ENCODE peak calls at places on chromosomes 1 and 21, in nine cellular contexts. E is cardiac muscle cell, O is AG04450, Y is lower lobe of right lung, W is heart right ventricle, B is tibial artery, D is A673, C is mesenchymal stem cell, M is BJ. F is an unnamed sample. For H3K27me3, the result is how much of the 10 kb centered on the place peaks cover.

GRCh38 chr1:55214214-55214902 is 806 bp downstream of the USP24 start:
- DNase-seq in Y (peak), B (peak), O (no peak), W (peak), D (peak), E (peak), M (no peak), C (peak), F (peak)

GRCh38 chr1:170678196-170678595 is 14.3 kb downstream of the PRRX1 start:
- DNase-seq in D (no peak), C (no peak), W (no peak), Y (no peak), B (no peak), E (no peak), M (no peak), O (no peak), F (no peak)

GRCh38 chr1:27592600-27593340 is 11.2 kb downstream of the AHDC1 start:
- DNase-seq in Y (no peak), M (no peak), C (no peak), O (no peak), E (peak), D (no peak), B (no peak), W (no peak), F (no peak)

GRCh38 chr1:223827193-223827663 is 18.5 kb downstream of the TP53BP2 start:
- DNase-seq in M (no peak), B (no peak), Y (no peak), C (peak), D (no peak), O (no peak), E (no peak), W (no peak), F (no peak)

GRCh38 chr1:24966121-24966723 is 36.1 kb upstream of the RUNX3 start:
- DNase-seq in B (no peak), W (no peak), C (no peak), D (no peak), E (no peak), M (no peak), O (no peak), Y (no peak), F (no peak)

GRCh38 chr1:243848165-243849088 is 1.6 kb downstream of the AKT3 start:
- DNase-seq in M (no peak), E (no peak), Y (no peak), O (no peak), D (no peak), C (no peak), B (no peak), W (no peak), F (no peak)

GRCh38 chr1:22119626-22120468 is 23.1 kb downstream of the WNT4 start:
- DNase-seq in O (no peak), M (no peak), E (no peak), D (no peak), Y (no peak), W (no peak), C (no peak), B (no peak), F (no peak)

GRCh38 chr1:67250051-67250653 is 57.5 kb upstream of the IL12RB2 start:
- DNase-seq in D (peak), B (no peak), M (no peak), O (no peak), E (no peak), Y (no peak), W (no peak), C (no peak), F (no peak)

GRCh38 chr21:14528815-14529214 is 17.3 kb downstream of the SAMSN1 start:
- DNase-seq in O (no peak), Y (no peak), W (no peak), M (no peak), D (no peak), B (no peak), E (no peak), C (no peak), F (no peak)

GRCh38 chr1:199735660-199736059 is 291.9 kb upstream of the NR5A2 start:
- DNase-seq in C (no peak), O (no peak), E (no peak), M (no peak), Y (no peak), B (no peak), D (no peak), W (no peak), F (no peak)

GRCh38 chr1:236176337-236177336 is 34.3 kb downstream of the GPR137B start:
- DNase-seq in Y (no peak), M (no peak), W (no peak), O (no peak), B (no peak), E (no peak), D (no peak), C (no peak), F (no peak)

GRCh38 chr1:106910798-106911197 is 145.7 kb upstream of the PRMT6 start:
- DNase-seq in O (no peak), Y (no peak), M (no peak), W (no peak), B (no peak), C (no peak), D (no peak), E (no peak), F (no peak)

GRCh38 chr1:63935148-63935547 is 161.3 kb downstream of the ROR1 start:
- DNase-seq in E (no peak), Y (no peak), B (no peak), M (no peak), D (no peak), W (no peak), C (peak), O (no peak), F (no peak)

GRCh38 chr21:44450999-44451398 is 4.3 kb upstream of the LRRC3 start:
- DNase-seq in Y (no peak), C (no peak), D (no peak), B (no peak), O (no peak), M (no peak), W (no peak), E (no peak), F (no peak)

GRCh38 chr1:198417041-198417440 is 123.4 kb downstream of the ATP6V1G3 start:
- DNase-seq in E (no peak), W (no peak), Y (no peak), M (no peak), O (no peak), D (no peak), B (no peak), C (no peak), F (no peak)

GRCh38 chr1:196148367-196148970 is 459.8 kb downstream of the KCNT2 start:
- DNase-seq in E (peak), B (no peak), D (peak), O (peak), Y (no peak), C (peak), M (peak), W (no peak), F (no peak)

GRCh38 chr1:8523641-8524206 is 205.8 kb downstream of the SLC45A1 start:
- DNase-seq in W (no peak), M (no peak), C (no peak), Y (no peak), E (no peak), O (no peak), D (no peak), B (no peak), F (no peak)

GRCh38 chr1:8962812-8963669 is 17.4 kb downstream of the CA6 start:
- DNase-seq in D (peak), Y (peak), C (peak), O (no peak), B (peak), E (peak), W (no peak), M (no peak), F (no peak)

GRCh38 chr1:201808633-201808990 is 20.3 kb upstream of the IPO9 start:
- DNase-seq in E (no peak), Y (no peak), D (no peak), M (no peak), B (no peak), W (no peak), C (no peak), O (no peak), F (no peak)

GRCh38 chr1:230750576-230750975 is 3.4 kb downstream of the CAPN9 start:
- DNase-seq in D (no peak), M (no peak), B (no peak), Y (no peak), O (no peak), E (no peak), W (no peak), C (no peak), F (no peak)

GRCh38 chr1:59083946-59084865 is 212.7 kb upstream of the FGGY start:
- DNase-seq in O (no peak), W (peak), D (peak), C (no peak), E (no peak), M (no peak), B (no peak), Y (no peak), F (peak)

GRCh38 chr1:1470626-1471388 is 758 bp upstream of the ATAD3B start:
- DNase-seq in W (no peak), D (no peak), B (no peak), O (no peak), Y (no peak), E (peak), M (no peak), C (peak), F (no peak)

GRCh38 chr1:16716691-16717173 is 23.6 kb upstream of the RNU1-4 start:
- DNase-seq in M (no peak), Y (no peak), W (no peak), D (no peak), E (no peak), C (no peak), B (no peak), O (no peak), F (peak)

GRCh38 chr21:42513151-42513984 is at the start of gene SLC37A1:
- DNase-seq in B (no peak), C (no peak), M (no peak), E (peak), W (no peak), O (no peak), Y (peak), D (peak), F (no peak)

GRCh38 chr1:11714831-11715574 is 20.9 kb upstream of the AGTRAP start:
- DNase-seq in Y (no peak), C (no peak), W (no peak), E (no peak), O (no peak), B (no peak), M (no peak), D (no peak), F (no peak)

GRCh38 chr1:229131243-229132105 is 139.4 kb upstream of the RAB4A start:
- DNase-seq in D (no peak), O (no peak), M (no peak), W (no peak), B (no peak), Y (no peak), E (no peak), C (no peak), F (no peak)

GRCh38 chr1:53348491-53349368 is 20.9 kb upstream of the LRP8 start:
- DNase-seq in W (no peak), C (no peak), D (no peak), M (no peak), B (peak), Y (no peak), O (no peak), E (peak), F (peak)

GRCh38 chr1:164772635-164773034 is 213.7 kb downstream of the PBX1 start:
- DNase-seq in O (peak), M (peak), D (no peak), Y (peak), E (peak), W (peak), C (peak), B (peak), F (peak)

GRCh38 chr1:8370046-8370881 is 52.4 kb downstream of the SLC45A1 start:
- DNase-seq in E (no peak), O (no peak), D (peak), W (peak), M (no peak), B (no peak), C (no peak), Y (no peak), F (no peak)

GRCh38 chr1:2623571-2624337 is 9.1 kb downstream of the MMEL1 start:
- DNase-seq in Y (peak), B (no peak), D (no peak), E (no peak), C (no peak), O (no peak), M (no peak), W (no peak), F (no peak)

GRCh38 chr1:102954576-102954975 is 153.7 kb downstream of the COL11A1 start:
- DNase-seq in E (no peak), W (no peak), O (no peak), B (no peak), C (no peak), Y (no peak), M (no peak), D (no peak), F (no peak)

GRCh38 chr1:71093938-71094337 is 13.1 kb upstream of the ZRANB2 start:
- DNase-seq in O (no peak), M (no peak), B (no peak), W (no peak), C (peak), D (peak), E (no peak), Y (no peak), F (no peak)

GRCh38 chr1:201362906-201363305 is 14.6 kb downstream of the TNNT2 start:
- DNase-seq in B (no peak), O (no peak), W (no peak), Y (peak), E (no peak), C (no peak), M (no peak), D (no peak), F (peak)

GRCh38 chr1:209585672-209586071 is 2.2 kb downstream of the CAMK1G start:
- DNase-seq in C (peak), Y (peak), B (no peak), D (peak), O (no peak), W (peak), E (peak), M (no peak), F (peak)

GRCh38 chr21:16279658-16280581 is 550.1 kb downstream of the USP25 start:
- DNase-seq in W (peak), Y (no peak), D (no peak), B (peak), M (peak), C (peak), O (peak), E (peak), F (peak)

GRCh38 chr1:67830928-67831596 is 2.2 kb downstream of the GNG12 start:
- DNase-seq in C (peak), W (no peak), O (no peak), E (no peak), Y (no peak), D (peak), B (no peak), M (no peak), F (no peak)

GRCh38 chr1:52139817-52140540 is 1.9 kb upstream of the ZFYVE9 start:
- DNase-seq in Y (no peak), W (no peak), M (no peak), O (peak), B (no peak), C (peak), D (peak), E (no peak), F (no peak)

GRCh38 chr1:161427733-161428516 is 60.2 kb upstream of the CFAP126 start:
- DNase-seq in E (no peak), Y (no peak), B (no peak), O (no peak), C (peak), M (no peak), D (peak), W (no peak), F (no peak)

DNA sequence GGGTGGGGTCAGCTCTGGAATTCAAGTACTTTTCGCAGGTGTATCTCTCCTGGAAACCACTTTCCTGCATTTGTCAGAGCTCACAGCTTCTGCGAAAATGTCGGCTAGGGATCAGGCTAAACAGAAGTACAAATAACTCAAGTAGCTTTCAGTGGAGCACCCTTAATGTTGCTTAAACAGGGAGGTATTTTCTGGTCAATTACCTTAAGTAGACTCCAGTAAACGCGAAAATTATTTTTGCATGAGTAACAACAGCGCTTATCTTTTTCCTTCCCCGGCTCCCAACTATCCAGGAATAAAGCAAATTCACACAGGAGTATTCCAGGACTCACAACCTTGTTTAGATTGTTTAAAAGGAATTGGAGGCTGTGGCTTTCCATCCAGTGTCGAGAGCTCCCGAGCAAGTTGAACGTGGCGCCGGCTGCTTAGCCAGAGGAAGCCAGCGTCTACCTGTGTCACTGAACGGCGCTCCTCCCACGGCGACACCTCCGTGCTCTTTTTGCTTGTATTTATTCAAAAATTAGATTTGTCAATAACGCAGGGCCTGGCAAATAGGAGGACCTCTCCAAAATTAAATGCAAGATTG is 7.3 kb upstream of the SIM2 start:
- DNase-seq in O (no peak), C (no peak), M (no peak), E (no peak), B (no peak), D (no peak), Y (no peak), W (no peak), F (no peak)
- H3K27me3 ChIP-seq in O (half or more), C (half or more), M (half or more), E (half or more), B (under half), D (under half), Y (half or more), W (half or more), F (half or more)

GRCh38 chr1:212864201-212864600 is 6.1 kb downstream of the FLVCR1 start:
- DNase-seq in D (no peak), W (no peak), O (no peak), E (peak), M (no peak), Y (no peak), C (no peak), B (no peak), F (no peak)

GRCh38 chr1:212862111-212862690 is 4.1 kb downstream of the FLVCR1 start:
- DNase-seq in Y (no peak), M (no peak), B (no peak), O (no peak), D (no peak), C (no peak), W (no peak), E (no peak), F (no peak)

GRCh38 chr1:212858461-212859265 is 588 bp downstream of the FLVCR1 start:
- DNase-seq in O (no peak), E (peak), Y (peak), W (peak), C (peak), M (no peak), B (no peak), D (peak), F (peak)

GRCh38 chr1:212858055-212858460 is at the start of gene FLVCR1:
- DNase-seq in C (peak), W (peak), M (peak), E (peak), O (peak), B (peak), D (peak), Y (peak), F (peak)

GRCh38 chr1:212860713-212861581 is 2.9 kb downstream of the FLVCR1 start:
- DNase-seq in Y (no peak), C (peak), B (no peak), W (no peak), D (peak), O (no peak), E (peak), M (no peak), F (no peak)
- H3K4me3 ChIP-seq in Y (no peak), C (no peak), B (no peak), W (no peak), D (peak), O (no peak), E (peak), M (no peak), F (no peak)

DNA sequence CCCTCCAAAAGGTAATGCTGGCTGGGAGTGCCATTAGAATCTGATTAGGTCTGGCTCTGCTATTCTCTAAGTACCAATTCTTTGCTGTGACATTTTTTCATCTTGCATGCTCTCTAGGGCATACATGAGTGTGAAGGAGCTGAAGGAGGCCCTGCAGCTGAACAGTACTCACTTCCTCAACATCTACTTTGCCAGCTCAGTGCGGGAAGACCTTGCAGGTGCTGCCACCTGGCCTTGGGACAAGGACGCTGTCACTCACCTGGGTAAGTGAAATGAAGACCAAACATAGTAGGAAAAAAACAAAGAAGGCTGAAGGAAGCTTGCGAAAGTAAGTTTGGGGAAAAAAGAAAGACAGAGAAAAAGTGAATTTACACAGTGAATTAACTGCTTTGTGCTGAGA is 207.9 kb downstream of the PAPPA2 start:
- DNase-seq in O (no peak), B (no peak), C (no peak), E (no peak), M (no peak), D (no peak), W (no peak), Y (no peak), F (no peak)
- H3K27me3 ChIP-seq in O (under half), B (under half), C (under half), E (under half), M (under half), D (under half), W (under half), Y (under half), F (under half)

GRCh38 chr1:112982328-112982727 is 26.3 kb upstream of the SLC16A1 start:
- DNase-seq in Y (no peak), E (no peak), O (no peak), B (no peak), W (no peak), D (no peak), C (no peak), M (no peak), F (no peak)

GRCh38 chr1:112982853-112983539 is 27.0 kb upstream of the SLC16A1 start:
- DNase-seq in D (no peak), M (no peak), E (peak), Y (no peak), B (no peak), W (peak), O (no peak), C (no peak), F (peak)

GRCh38 chr1:112981461-112982233 is 25.7 kb upstream of the SLC16A1 start:
- DNase-seq in E (no peak), M (no peak), C (no peak), Y (no peak), D (no peak), B (no peak), O (no peak), W (no peak), F (no peak)

GRCh38 chr1:112985123-112985522 is 29.1 kb upstream of the SLC16A1 start:
- DNase-seq in M (no peak), B (no peak), O (no peak), W (no peak), Y (no peak), D (no peak), E (no peak), C (no peak), F (no peak)

DNA sequence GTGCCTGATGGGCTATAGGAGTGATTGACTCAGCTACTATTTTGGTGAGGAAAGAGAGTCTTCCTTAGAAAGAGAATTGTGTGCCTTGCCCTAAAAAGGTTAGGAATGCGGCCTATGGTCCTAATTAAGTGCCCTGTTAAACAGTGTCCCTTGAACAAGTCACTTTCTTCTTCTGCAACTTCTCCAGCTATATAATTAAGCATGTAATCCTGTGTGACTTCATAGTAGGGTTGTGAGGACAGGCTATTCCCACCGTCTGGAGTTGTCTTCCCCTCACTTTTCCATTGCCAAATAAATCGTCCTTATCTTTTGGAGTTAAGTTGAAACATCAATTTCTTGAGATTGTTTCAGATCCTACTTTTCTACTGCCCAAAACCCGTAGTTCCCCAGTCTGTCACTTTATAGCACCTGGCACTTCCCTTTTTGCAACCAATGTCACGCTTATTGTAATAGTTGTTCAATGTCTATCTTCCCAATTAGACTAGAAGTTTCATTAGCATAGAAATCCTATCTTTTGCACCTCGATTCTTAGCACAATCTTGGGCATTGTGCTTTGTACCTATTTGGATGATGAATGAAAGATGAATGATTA is 27.6 kb upstream of the SLC16A1 start:
- DNase-seq in Y (no peak), E (no peak), W (no peak), D (no peak), M (no peak), B (no peak), O (no peak), C (no peak), F (no peak)
- H3K4me3 ChIP-seq in Y (no peak), E (no peak), W (no peak), D (no peak), M (no peak), B (no peak), O (no peak), C (no peak), F (no peak)